ENCODE peak calls at places on chromosomes 3 and 15, in four cellular contexts. E, J, C and V are unnamed samples. For H3K9me3, the result is how much of the 10 kb centered on the place peaks cover.

GRCh38 chr15:61130945-61131597 is 98.0 kb downstream of the RORA start:
- DNase-seq in E (no peak), C (no peak), J (no peak), V (no peak)

GRCh38 chr15:81959196-81959595 is 86.6 kb downstream of the MEX3B start:
- DNase-seq in E (no peak), C (no peak), J (no peak), V (no peak)

GRCh38 chr3:196778755-196779154 is 39.1 kb downstream of the PAK2 start:
- DNase-seq in E (no peak), J (no peak), C (peak), V (no peak)

GRCh38 chr15:43273243-43273642 is 6.5 kb upstream of the TGM5 start:
- DNase-seq in C (no peak), E (no peak), J (no peak), V (no peak)

GRCh38 chr3:182967218-182968204 is 12.8 kb downstream of the DCUN1D1 start:
- DNase-seq in C (no peak), E (no peak), J (no peak), V (no peak)

GRCh38 chr15:96342611-96343528 is 12.4 kb downstream of the NR2F2 start:
- DNase-seq in J (peak), C (peak), E (no peak), V (no peak)

GRCh38 chr15:69853572-69853971 is 244.1 kb downstream of the TLE3 start:
- DNase-seq in J (peak), E (no peak), C (peak), V (no peak)

GRCh38 chr15:40340740-40341400 is at the start of gene CCDC9B:
- DNase-seq in C (peak), E (peak), J (peak), V (peak)

GRCh38 chr3:120682095-120682681 is at the start of gene HGD:
- DNase-seq in J (no peak), E (no peak), C (no peak), V (no peak)

GRCh38 chr3:186617038-186617934 is 4.4 kb downstream of the AHSG start:
- DNase-seq in E (peak), J (peak), C (peak), V (peak)

GRCh38 chr15:64152507-64153387 is 1.2 kb downstream of the SNX22 start:
- DNase-seq in C (no peak), E (no peak), J (no peak), V (peak)

GRCh38 chr3:179482857-179483256 is 31.6 kb upstream of the GNB4 start:
- DNase-seq in C (no peak), J (no peak), E (no peak), V (no peak)

GRCh38 chr3:72141264-72141663 is 356.3 kb upstream of the PROK2 start:
- DNase-seq in C (no peak), J (no peak), E (no peak), V (no peak)

GRCh38 chr15:81940467-81941451 is 105.1 kb downstream of the MEX3B start:
- DNase-seq in J (no peak), C (peak), E (no peak), V (no peak)

GRCh38 chr3:38150780-38151528 is 12.5 kb downstream of the MYD88 start:
- DNase-seq in J (no peak), C (no peak), E (no peak), V (no peak)

GRCh38 chr3:130386604-130387263 is 41.3 kb downstream of the COL6A5 start:
- DNase-seq in J (no peak), C (peak), E (no peak), V (no peak)

GRCh38 chr3:183449391-183449790 is 21.0 kb upstream of the MCF2L2 start:
- DNase-seq in C (peak), J (peak), E (no peak), V (peak)

GRCh38 chr3:39593341-39593740 is 125.9 kb downstream of the MOBP start:
- DNase-seq in C (no peak), J (no peak), E (no peak), V (no peak)

GRCh38 chr15:98311566-98312188 is 336.7 kb upstream of the IGF1R start:
- DNase-seq in J (peak), E (peak), C (peak), V (peak)
- H3K4me3 ChIP-seq in J (no peak), E (no peak), C (no peak), V (no peak)

DNA sequence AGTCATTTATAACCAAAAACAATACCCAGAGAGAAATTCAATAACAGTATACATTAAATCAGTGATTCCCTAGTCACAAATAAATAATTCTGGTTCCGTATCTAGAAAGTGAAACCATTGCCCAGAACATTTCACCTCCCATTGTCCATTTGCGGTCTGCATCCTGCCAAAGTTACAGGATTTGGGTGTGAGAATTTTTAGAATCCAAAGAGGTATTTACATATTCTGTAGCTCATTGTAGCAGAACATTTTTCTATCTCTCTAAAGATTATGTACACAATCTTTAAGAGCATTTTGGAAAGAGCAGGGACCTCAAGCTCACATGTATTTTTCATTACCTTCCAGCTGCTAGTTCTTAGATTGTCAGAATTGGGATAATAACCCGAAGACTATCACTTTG is 261.6 kb downstream of the CHL1 start:
- DNase-seq in E (no peak), J (no peak), C (no peak), V (no peak)
- H3K9me3 ChIP-seq in E (under half), J (under half), C (under half), V (under half)

DNA sequence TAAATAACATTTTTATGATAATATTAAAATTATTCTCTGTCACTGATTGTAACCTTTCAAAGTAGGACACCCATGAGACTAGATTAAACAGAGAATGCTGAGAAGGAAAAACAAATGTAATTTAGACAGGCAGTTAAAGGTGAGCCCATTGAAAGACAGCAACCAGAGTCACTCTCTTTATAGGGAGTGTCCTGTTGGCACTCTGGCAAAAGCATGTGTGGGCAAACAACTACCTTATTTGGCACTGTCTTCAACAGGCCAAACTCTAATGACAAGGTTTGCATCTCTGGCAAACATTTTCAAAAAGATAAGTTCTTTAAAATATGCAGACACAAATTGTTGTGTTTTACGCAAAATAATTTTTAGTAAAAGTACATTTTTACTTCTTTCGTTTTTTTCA is 29.8 kb downstream of the NFKBIZ start:
- DNase-seq in J (no peak), E (no peak), C (no peak), V (no peak)
- H3K4me3 ChIP-seq in J (no peak), E (no peak), C (no peak), V (no peak)

DNA sequence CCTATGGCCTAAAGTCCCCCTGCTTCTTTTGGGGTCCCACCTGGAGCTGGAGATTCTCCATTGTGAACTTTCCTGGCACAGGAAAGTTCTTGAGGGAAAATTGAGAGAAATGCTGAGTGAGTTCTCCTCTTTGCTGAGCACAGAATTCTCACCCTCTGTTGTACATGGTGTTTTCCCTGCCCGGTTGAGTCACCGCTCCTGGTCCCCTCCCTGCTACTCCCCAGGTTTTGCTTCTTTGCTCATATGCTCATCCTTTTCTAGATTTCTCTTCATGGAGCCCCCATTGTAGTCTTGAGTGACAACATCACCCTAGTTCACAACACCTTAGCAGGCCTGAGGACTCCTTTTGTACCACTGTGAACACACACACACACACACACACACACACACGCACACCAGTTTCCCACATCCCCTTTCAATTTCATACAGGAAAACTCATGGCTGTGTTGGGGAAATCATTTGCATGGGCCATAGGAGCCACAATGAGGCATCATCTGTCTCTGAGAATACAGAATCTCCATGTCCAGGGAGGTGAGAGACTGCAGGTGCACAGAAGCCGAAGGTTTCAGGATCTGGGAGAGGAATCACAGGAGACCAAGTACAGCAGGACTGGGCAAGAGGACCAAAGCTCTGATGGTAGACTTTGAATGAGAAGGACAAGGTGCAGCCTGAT is 585.3 kb downstream of the GOLGA6L6 start:
- DNase-seq in C (no peak), E (no peak), J (no peak), V (no peak)
- H3K9me3 ChIP-seq in C (under half), E (under half), J (under half), V (under half)